ENCODE peak calls at places on chromosome 13, in four cellular contexts. T is RWPE1, D is foreskin keratinocyte, C is left ventricle myocardium inferior. G is an unnamed sample.

GRCh38 chr13:97058417-97058816 is 64.1 kb upstream of the OXGR1 start:
- DNase-seq in T (no peak), D (no peak), C (no peak), G (no peak)

GRCh38 chr13:72290962-72291681 is 424.1 kb upstream of the DACH1 start:
- DNase-seq in T (peak), D (peak), C (no peak), G (no peak)

GRCh38 chr13:73793361-73793760 is 340.8 kb downstream of the KLF12 start:
- DNase-seq in T (no peak), D (no peak), C (no peak), G (no peak)

GRCh38 chr13:48222358-48223015 is 10.5 kb upstream of the ITM2B start:
- DNase-seq in T (no peak), D (no peak), C (peak), G (peak)

GRCh38 chr13:110405597-110406450 is 98.7 kb downstream of the COL4A2 start:
- DNase-seq in T (no peak), D (no peak), C (no peak), G (no peak)

GRCh38 chr13:110531671-110532083 is 29.8 kb downstream of the RAB20 start:
- DNase-seq in T (no peak), D (no peak), C (no peak), G (peak)

GRCh38 chr13:27526516-27526915 is 76.2 kb upstream of the MTIF3 start:
- DNase-seq in T (no peak), D (no peak), C (no peak), G (no peak)

GRCh38 chr13:65966991-65967451 is 1263.1 kb downstream of the PCDH9 start:
- DNase-seq in T (peak), D (peak), C (no peak), G (no peak)

GRCh38 chr13:81480634-81481033 is 1139.7 kb upstream of the SPRY2 start:
- DNase-seq in T (no peak), D (no peak), C (no peak), G (no peak)

GRCh38 chr13:66835040-66835628 is 395.0 kb downstream of the PCDH9 start:
- DNase-seq in T (no peak), D (no peak), C (peak), G (no peak)

GRCh38 chr13:27997904-27998522 is 9.5 kb upstream of the URAD start:
- DNase-seq in T (no peak), D (no peak), C (peak), G (no peak)

GRCh38 chr13:48400090-48400694 is 12.7 kb downstream of the LPAR6 start:
- DNase-seq in T (no peak), D (no peak), C (no peak), G (no peak)

GRCh38 chr13:102609696-102610095 is 12.9 kb downstream of the TPP2 start:
- DNase-seq in T (no peak), D (no peak), C (no peak), G (no peak)

GRCh38 chr13:97191143-97191542 is 31.0 kb upstream of the MBNL2 start:
- DNase-seq in T (no peak), D (no peak), C (no peak), G (no peak)

GRCh38 chr13:111645598-111646463 is 325.4 kb downstream of the TEX29 start:
- DNase-seq in T (no peak), D (no peak), C (no peak), G (no peak)

GRCh38 chr13:73465629-73465974 is 406.8 kb downstream of the KLF5 start:
- DNase-seq in T (peak), D (peak), C (no peak), G (no peak)

GRCh38 chr13:76012091-76012721 is 376.1 kb downstream of the LMO7 start:
- DNase-seq in T (no peak), D (no peak), C (no peak), G (no peak)

GRCh38 chr13:23898101-23898500 is 799 bp upstream of the C1QTNF9B start:
- DNase-seq in T (no peak), D (no peak), C (no peak), G (no peak)

GRCh38 chr13:67224148-67224846 is 5.8 kb downstream of the PCDH9 start:
- DNase-seq in T (peak), D (peak), C (peak), G (no peak)

GRCh38 chr13:56314755-56315154 is 826.0 kb upstream of the PRR20A start:
- DNase-seq in T (no peak), D (no peak), C (no peak), G (no peak)

GRCh38 chr13:94198666-94199065 is 280.8 kb downstream of the DCT start:
- DNase-seq in T (no peak), D (no peak), C (no peak), G (no peak)

GRCh38 chr13:51676739-51677138 is 92.5 kb downstream of the WDFY2 start:
- DNase-seq in T (no peak), D (no peak), C (no peak), G (no peak)

GRCh38 chr13:112837371-112838037 is 131.5 kb upstream of the MCF2L start:
- DNase-seq in T (no peak), D (no peak), C (no peak), G (no peak)

GRCh38 chr13:85729296-85729695 is 69.9 kb downstream of the SLITRK6 start:
- DNase-seq in T (peak), D (peak), C (no peak), G (no peak)

GRCh38 chr13:26420282-26420960 is 137.1 kb upstream of the WASF3 start:
- DNase-seq in T (no peak), D (no peak), C (no peak), G (no peak)

GRCh38 chr13:75294110-75294509 is 187.9 kb downstream of the TBC1D4 start:
- DNase-seq in T (no peak), D (no peak), C (no peak), G (no peak)

GRCh38 chr13:100304241-100304640 is 215.3 kb downstream of the PCCA start:
- DNase-seq in T (no peak), D (no peak), C (no peak), G (no peak)

DNA sequence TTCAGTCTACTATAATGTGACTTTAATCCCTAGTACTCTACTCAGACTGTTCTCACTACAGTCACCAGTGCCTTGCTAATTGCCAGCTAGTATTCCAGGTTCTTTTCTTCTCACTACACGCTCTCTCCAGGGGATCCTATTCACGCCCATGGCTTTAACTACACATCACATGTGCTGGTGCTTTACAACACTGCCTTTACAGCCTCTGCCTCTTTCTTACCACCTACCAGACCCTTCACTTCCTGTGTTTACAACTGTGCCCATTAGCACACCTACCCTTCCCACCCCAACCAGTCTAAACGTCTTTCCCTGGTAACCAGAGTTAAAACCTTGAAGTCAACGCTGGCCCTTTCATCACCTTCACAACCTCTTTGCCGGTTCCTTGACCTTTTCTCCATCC is 249.5 kb downstream of the DNAJC15 start:
- DNase-seq in T (no peak), D (no peak), C (no peak), G (no peak)
- TF ChIP-seq CTCF in T (no peak), D (no peak), C (no peak), G (no peak)

DNA sequence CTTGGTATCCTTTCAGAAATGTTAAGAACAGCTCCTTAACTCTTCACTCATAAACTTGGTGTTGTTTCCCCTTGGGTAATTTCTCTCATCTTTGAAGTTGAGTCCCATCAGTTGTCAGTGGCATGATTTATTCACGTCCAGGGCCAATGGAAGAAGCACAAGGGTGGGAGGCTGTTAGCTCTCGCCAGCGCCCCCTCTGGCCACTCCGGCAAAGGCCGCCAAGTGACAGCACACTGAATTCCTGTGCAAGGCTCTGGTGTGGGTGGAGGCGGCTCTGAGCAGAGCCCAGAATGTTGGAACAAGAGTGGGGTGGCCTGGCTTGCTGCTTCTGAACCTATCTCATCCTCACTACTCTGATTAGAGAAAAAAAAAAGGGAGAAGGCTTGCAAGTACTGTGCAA is 13.1 kb upstream of the MEDAG start:
- DNase-seq in T (no peak), D (no peak), C (no peak), G (no peak)
- TF ChIP-seq CTCF in T (no peak), D (peak), C (peak), G (peak)

GRCh38 chr13:98228661-98229349 is 51.7 kb upstream of the RNF113B start:
- DNase-seq in T (no peak), D (no peak), C (no peak), G (no peak)

GRCh38 chr13:98232456-98232855 is 55.4 kb upstream of the RNF113B start:
- DNase-seq in T (no peak), D (no peak), C (no peak), G (no peak)

GRCh38 chr13:98233127-98233526 is 56.1 kb upstream of the RNF113B start:
- DNase-seq in T (no peak), D (no peak), C (no peak), G (no peak)

GRCh38 chr13:98239156-98240076 is 62.3 kb upstream of the RNF113B start:
- DNase-seq in T (no peak), D (no peak), C (no peak), G (no peak)

GRCh38 chr13:98234348-98234747 is 57.3 kb upstream of the RNF113B start:
- DNase-seq in T (no peak), D (no peak), C (no peak), G (no peak)
- TF ChIP-seq CTCF in T (no peak), D (no peak), C (no peak), G (no peak)

GRCh38 chr13:22061371-22061805 is 390.5 kb downstream of the FGF9 start:
- DNase-seq in T (no peak), D (no peak), C (no peak), G (no peak)
- TF ChIP-seq CTCF in T (no peak), D (no peak), C (no peak), G (no peak)

DNA sequence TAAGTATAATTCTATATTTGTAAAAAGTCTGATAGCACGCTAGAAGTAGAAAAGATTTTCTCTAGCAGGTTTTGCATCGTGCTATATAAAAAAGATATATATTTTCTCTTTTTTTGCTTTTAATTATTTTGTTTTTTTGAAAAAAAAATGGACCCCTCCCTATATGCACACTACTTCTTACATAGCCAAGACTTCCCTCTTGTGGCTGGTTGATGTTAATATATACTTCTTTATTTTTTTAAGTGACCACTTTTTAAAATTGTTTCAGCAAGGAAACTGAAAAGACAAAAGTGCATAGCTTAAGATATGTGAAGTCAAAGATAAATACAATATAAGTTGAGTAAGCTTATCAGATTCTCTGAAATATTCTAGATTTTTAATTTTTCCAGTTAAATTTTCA is 1202.8 kb downstream of the DIAPH3 start:
- DNase-seq in T (peak), D (no peak), C (no peak), G (no peak)
- TF ChIP-seq CTCF in T (no peak), D (peak), C (peak), G (no peak)

GRCh38 chr13:79307866-79308298 is 98.2 kb downstream of the RBM26 start:
- DNase-seq in T (no peak), D (peak), C (no peak), G (no peak)
- TF ChIP-seq CTCF in T (no peak), D (no peak), C (no peak), G (no peak)

G was measured in CD14-positive monocyte.